ENCODE peak calls at places on chromosomes 13 and 19, in seven cellular contexts. V is chondrocyte; R is effector memory CD4-positive, alpha-beta T cell; I is SHP77; L is stimulated activated CD8-positive, alpha-beta memory T cell treated with anti-CD3 and anti-CD28 coated beads, Interleukin-4, amount 100 ng/mL, for 1 hour; N is islet precursor cell; H is RPMI7951. T is an unnamed sample.

GRCh38 chr13:25840931-25841330 is 210.9 kb downstream of the SHISA2 start:
- DNase-seq in L (no peak), H (no peak), V (no peak), N (no peak), R (no peak), I (no peak), T (no peak)

GRCh38 chr19:29578349-29578748 is 27.7 kb upstream of the POP4 start:
- DNase-seq in H (no peak), I (no peak), N (peak; percentile 10), V (no peak), R (no peak), L (no peak), T (no peak)

GRCh38 chr19:30752876-30753275 is 380.7 kb downstream of the ZNF536 start:
- DNase-seq in N (no peak), I (no peak), H (no peak), L (no peak), V (no peak), R (no peak), T (no peak)

GRCh38 chr13:51950722-51951121 is 60.5 kb downstream of the ATP7B start:
- DNase-seq in L (no peak), N (no peak), V (no peak), R (no peak), H (no peak), I (no peak), T (no peak)

GRCh38 chr19:32022946-32023832 is 322.2 kb upstream of the ZNF507 start:
- DNase-seq in H (peak; percentile 41), R (no peak), I (no peak), N (no peak), V (no peak), L (no peak), T (no peak)

GRCh38 chr13:20828540-20829364 is 55.0 kb upstream of the EEF1AKMT1 start:
- DNase-seq in H (peak; percentile 56), N (no peak), L (no peak), R (no peak), V (no peak), I (peak; percentile 23), T (no peak)

GRCh38 chr19:56933014-56933705 is 92.6 kb upstream of the PEG3 start:
- DNase-seq in V (no peak), H (no peak), I (no peak), R (no peak), L (no peak), N (no peak), T (no peak)

GRCh38 chr13:50099473-50099872 is 84.2 kb downstream of the KCNRG start:
- DNase-seq in H (no peak), I (no peak), L (no peak), N (no peak), V (peak; percentile 44), R (no peak), T (no peak)

GRCh38 chr19:49390978-49391304 is 2.9 kb downstream of the KASH5 start:
- DNase-seq in R (no peak), I (no peak), H (no peak), N (no peak), L (no peak), V (no peak), T (no peak)

GRCh38 chr13:53953205-53953604 is 924.6 kb downstream of the OLFM4 start:
- DNase-seq in N (no peak), V (no peak), L (no peak), R (no peak), H (no peak), I (peak; percentile 7), T (no peak)

GRCh38 chr19:372306-372890 is 27.8 kb upstream of the MIER2 start:
- DNase-seq in R (no peak), V (peak; percentile 84), I (no peak), L (no peak), N (peak; percentile 39), H (peak; percentile 76), T (no peak)

GRCh38 chr13:47211106-47211505 is 314.3 kb upstream of the HTR2A start:
- DNase-seq in V (no peak), N (peak; percentile 93), L (no peak), R (no peak), I (no peak), H (peak; percentile 70), T (no peak)

GRCh38 chr13:98875146-98875729 is 102.6 kb downstream of the DOCK9 start:
- DNase-seq in N (no peak), I (no peak), H (no peak), R (no peak), L (no peak), V (no peak), T (no peak)

GRCh38 chr13:99280166-99280565 is 22.0 kb upstream of the GPR18 start:
- DNase-seq in V (no peak), H (peak; percentile 79), L (no peak), N (no peak), I (no peak), R (no peak), T (no peak)

GRCh38 chr13:21060063-21060826 is 1.1 kb downstream of the LATS2 start:
- DNase-seq in N (no peak), I (no peak), R (no peak), L (no peak), V (no peak), H (peak; percentile 33), T (no peak)

GRCh38 chr13:30394798-30395191 is 27.5 kb upstream of the UBE2L5 start:
- DNase-seq in R (no peak), H (peak; percentile 11), L (no peak), I (no peak), V (no peak), N (no peak), T (no peak)

T was measured in NCI-H2029 treated with DMSO at 0.1 percent for 48 hours.